ENCODE peak calls at places on chromosome 20, in six cellular contexts. T, Y, D, F, P and H are unnamed samples.

GRCh38 chr20:31500527-31500926 is 13.7 kb upstream of the HM13 start:
- DNase-seq in T (no peak), Y (no peak), D (no peak), F (no peak), P (no peak), H (no peak)

GRCh38 chr20:47454298-47455132 is 47.2 kb upstream of the NCOA3 start:
- DNase-seq in T (no peak), Y (peak), D (peak), F (no peak), P (no peak), H (no peak)

GRCh38 chr20:51800132-51800721 is 2.1 kb downstream of the SALL4 start:
- DNase-seq in T (peak), Y (peak), D (peak), F (peak), P (peak), H (no peak)

GRCh38 chr20:3192226-3193015 is 12.1 kb downstream of the DDRGK1 start:
- DNase-seq in T (no peak), Y (no peak), D (no peak), F (no peak), P (no peak), H (no peak)

GRCh38 chr20:10639762-10640556 is 33.8 kb downstream of the JAG1 start:
- DNase-seq in T (no peak), Y (peak), D (no peak), F (no peak), P (no peak), H (no peak)

GRCh38 chr20:37390891-37391525 is 45.1 kb downstream of the SRC start:
- DNase-seq in T (no peak), Y (no peak), D (peak), F (peak), P (no peak), H (no peak)

GRCh38 chr20:20864346-20865096 is 152.1 kb upstream of the RALGAPA2 start:
- DNase-seq in T (no peak), Y (peak), D (peak), F (no peak), P (no peak), H (no peak)

GRCh38 chr20:45338121-45339030 is 9.8 kb downstream of the SDC4 start:
- DNase-seq in T (no peak), Y (peak), D (no peak), F (no peak), P (no peak), H (no peak)

GRCh38 chr20:3660262-3661059 is 2.7 kb downstream of the GFRA4 start:
- DNase-seq in T (no peak), Y (no peak), D (no peak), F (peak), P (no peak), H (no peak)

GRCh38 chr20:32943490-32944052 is 60.7 kb downstream of the SUN5 start:
- DNase-seq in T (no peak), Y (no peak), D (no peak), F (no peak), P (no peak), H (no peak)

GRCh38 chr20:57654998-57655811 is 35.0 kb upstream of the ZBP1 start:
- DNase-seq in T (no peak), Y (no peak), D (no peak), F (peak), P (no peak), H (peak)

GRCh38 chr20:45985573-45985972 is 13.6 kb upstream of the ZNF335 start:
- DNase-seq in T (no peak), Y (peak), D (peak), F (no peak), P (no peak), H (no peak)

GRCh38 chr20:9051508-9051907 is 17.4 kb upstream of the PLCB4 start:
- DNase-seq in T (peak), Y (peak), D (no peak), F (no peak), P (no peak), H (peak)

GRCh38 chr20:37081717-37082289 is 14.0 kb downstream of the RBL1 start:
- DNase-seq in T (no peak), Y (peak), D (peak), F (no peak), P (no peak), H (no peak)

GRCh38 chr20:31560094-31560899 is 44.8 kb upstream of the ID1 start:
- DNase-seq in T (peak), Y (peak), D (peak), F (peak), P (peak), H (no peak)

GRCh38 chr20:3685341-3685740 is 3.5 kb upstream of the ADAM33 start:
- DNase-seq in T (no peak), Y (no peak), D (no peak), F (no peak), P (no peak), H (no peak)

GRCh38 chr20:45450097-45450818 is 19.3 kb upstream of the WFDC2 start:
- DNase-seq in T (peak), Y (peak), D (peak), F (no peak), P (no peak), H (no peak)

GRCh38 chr20:23301436-23302050 is 49.0 kb upstream of the NXT1 start:
- DNase-seq in T (no peak), Y (no peak), D (no peak), F (no peak), P (no peak), H (no peak)

GRCh38 chr20:2396241-2396814 is 15.6 kb downstream of the TGM6 start:
- DNase-seq in T (no peak), Y (no peak), D (no peak), F (no peak), P (no peak), H (no peak)

GRCh38 chr20:20073851-20074252 is 21.5 kb downstream of the CFAP61 start:
- DNase-seq in T (no peak), Y (no peak), D (no peak), F (no peak), P (no peak), H (no peak)

GRCh38 chr20:52652271-52652670 is 319.9 kb upstream of the TSHZ2 start:
- DNase-seq in T (no peak), Y (no peak), D (no peak), F (no peak), P (no peak), H (no peak)

GRCh38 chr20:48812600-48813445 is 15.0 kb downstream of the PREX1 start:
- DNase-seq in T (no peak), Y (no peak), D (no peak), F (no peak), P (no peak), H (no peak)

GRCh38 chr20:24691901-24692351 is 222.5 kb downstream of the SYNDIG1 start:
- DNase-seq in T (no peak), Y (no peak), D (no peak), F (peak), P (no peak), H (no peak)

GRCh38 chr20:51760905-51761544 is 7.2 kb downstream of the ATP9A start:
- DNase-seq in T (no peak), Y (peak), D (peak), F (no peak), P (no peak), H (no peak)

DNA sequence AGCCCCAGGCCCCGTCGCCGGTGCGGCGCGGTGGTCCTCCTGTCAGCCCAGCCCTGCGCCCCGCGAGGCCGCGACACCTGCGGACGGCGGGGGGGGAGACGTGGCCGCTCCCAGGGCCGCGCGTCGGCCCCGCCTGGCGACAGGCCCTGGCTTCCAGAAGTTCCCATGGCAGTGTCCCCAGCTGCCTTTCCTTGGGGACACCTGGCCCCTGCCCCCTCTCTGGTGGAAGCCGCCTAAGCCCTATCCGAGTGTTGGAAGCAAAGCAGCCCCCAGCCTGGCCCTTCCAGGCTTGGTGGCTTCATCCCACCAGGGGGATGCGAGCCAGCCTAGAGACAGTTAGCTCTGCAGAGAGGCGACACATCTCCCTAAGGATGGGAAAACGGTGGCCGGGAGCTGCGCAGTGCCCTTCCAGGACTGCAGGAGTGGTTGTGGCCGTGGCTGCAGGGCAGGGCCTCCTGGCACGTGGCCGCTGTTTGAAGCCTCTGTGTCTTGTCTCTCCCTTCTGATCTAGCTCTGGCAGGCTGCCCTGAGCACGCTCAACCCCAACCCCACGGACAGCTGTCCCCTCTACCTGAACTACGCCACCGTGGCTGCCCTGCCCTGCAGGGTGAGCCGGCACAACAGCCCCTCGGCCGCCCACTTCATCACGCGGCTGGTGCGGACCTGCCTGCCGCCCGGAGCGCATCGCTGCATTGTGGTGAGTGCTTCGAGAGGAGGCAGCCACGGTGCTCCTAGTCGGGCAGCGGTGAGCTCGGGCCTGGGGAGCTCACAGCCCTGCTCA is 816 bp downstream of the NPEPL1 start:
- DNase-seq in T (no peak), Y (no peak), D (peak), F (peak), P (peak), H (no peak)
- TF ChIP-seq CTCF in T (no peak), Y (peak), D (no peak), F (no peak), P (no peak), H (no peak)

GRCh38 chr20:62623488-62624324 is 18.6 kb upstream of the SLCO4A1 start:
- DNase-seq in T (peak), Y (peak), D (peak), F (peak), P (peak), H (peak)
- H3K4me3 ChIP-seq in T (peak), Y (no peak), D (peak), F (peak), P (no peak), H (peak)

DNA sequence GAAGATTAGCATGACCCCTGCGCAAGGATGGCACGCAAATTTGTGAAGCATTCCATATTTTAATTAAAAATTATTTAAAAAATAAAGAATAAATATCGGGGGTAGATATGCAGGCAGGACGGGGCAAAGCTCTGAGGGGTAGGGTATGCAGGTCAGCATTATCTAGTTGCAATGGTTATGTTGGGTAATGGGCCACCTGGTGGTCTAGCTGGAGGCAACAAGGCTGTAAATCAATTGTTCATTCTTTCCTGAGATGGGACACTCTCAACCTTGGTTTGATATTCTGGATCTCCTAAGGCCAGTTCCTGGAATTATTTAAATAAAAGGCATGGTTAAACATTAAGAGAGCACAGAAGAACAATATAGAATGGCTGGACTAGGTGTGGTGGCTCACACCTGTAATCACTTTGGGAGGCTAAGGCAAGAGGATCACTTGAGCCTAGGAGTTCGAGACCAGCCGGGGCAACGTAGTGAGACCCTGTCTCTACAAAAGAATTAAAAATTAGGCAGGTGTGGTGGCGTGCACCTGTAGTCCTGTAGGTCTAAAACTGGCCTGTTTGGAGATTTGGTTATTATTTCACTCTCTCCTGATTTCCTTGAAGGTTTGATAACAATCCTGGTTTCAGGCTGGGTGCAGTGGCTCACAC is 15.5 kb downstream of the SRSF6 start:
- DNase-seq in T (no peak), Y (no peak), D (no peak), F (no peak), P (no peak), H (no peak)
- TF ChIP-seq CTCF in T (no peak), Y (no peak), D (peak), F (no peak), P (no peak), H (no peak)

DNA sequence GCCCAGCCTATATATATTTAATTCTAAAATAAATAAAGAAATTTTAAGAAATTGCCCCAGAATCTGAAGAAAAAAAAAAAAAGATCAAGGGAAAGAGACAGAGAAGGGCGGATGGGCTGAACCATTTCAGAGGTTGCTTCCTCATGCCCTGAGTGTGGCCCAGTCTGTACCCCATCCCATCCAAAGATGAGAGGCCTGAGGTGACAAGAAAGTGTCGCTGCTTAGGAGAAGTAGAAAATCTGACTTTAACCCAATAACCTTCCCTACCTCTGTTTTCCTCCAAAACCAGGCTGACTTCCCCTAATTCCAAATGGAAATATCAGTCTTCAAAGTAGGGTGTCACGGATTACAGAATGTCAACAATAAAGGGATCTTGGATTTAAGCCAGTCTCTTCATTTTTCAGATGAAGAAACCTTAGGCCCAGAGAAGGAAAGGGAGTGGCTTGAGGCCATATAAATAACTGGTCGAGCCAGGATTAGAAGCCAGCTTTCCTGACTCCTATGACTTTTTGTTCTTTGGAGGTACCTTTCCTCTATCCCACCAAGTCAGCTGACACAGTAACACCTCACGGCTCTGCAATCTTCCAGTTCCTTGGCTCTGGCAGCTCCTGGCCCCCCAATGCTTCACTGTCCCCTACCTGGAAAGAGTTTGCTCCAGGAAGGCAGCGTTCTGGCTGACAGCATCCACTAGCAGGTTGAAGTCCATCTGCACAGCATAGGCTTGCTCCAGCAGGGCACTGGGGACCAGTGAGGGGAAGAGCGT is 10.1 kb downstream of the GSS start:
- DNase-seq in T (no peak), Y (peak), D (no peak), F (no peak), P (no peak), H (no peak)
- H3K4me3 ChIP-seq in T (no peak), Y (no peak), D (no peak), F (no peak), P (no peak), H (no peak)

GRCh38 chr20:1360094-1360493 is 31.2 kb upstream of the SDCBP2 start:
- DNase-seq in T (no peak), Y (no peak), D (no peak), F (no peak), P (no peak), H (no peak)
- TF ChIP-seq CTCF in T (peak), Y (peak), D (no peak), F (peak), P (no peak), H (peak)

GRCh38 chr20:64048402-64049044 is 916 bp downstream of the SOX18 start:
- DNase-seq in T (no peak), Y (no peak), D (no peak), F (no peak), P (no peak), H (no peak)
- H3K4me3 ChIP-seq in T (peak), Y (no peak), D (peak), F (peak), P (peak), H (no peak)

GRCh38 chr20:54980321-54980960 is 505.0 kb downstream of the DOK5 start:
- DNase-seq in T (no peak), Y (peak), D (peak), F (no peak), P (no peak), H (no peak)
- TF ChIP-seq CTCF in T (peak), Y (no peak), D (peak), F (peak), P (no peak), H (peak)

GRCh38 chr20:53865905-53866786 is 204.2 kb downstream of the BCAS1 start:
- DNase-seq in T (no peak), Y (peak), D (peak), F (no peak), P (no peak), H (no peak)
- H3K4me3 ChIP-seq in T (peak), Y (peak), D (peak), F (peak), P (no peak), H (peak)

DNA sequence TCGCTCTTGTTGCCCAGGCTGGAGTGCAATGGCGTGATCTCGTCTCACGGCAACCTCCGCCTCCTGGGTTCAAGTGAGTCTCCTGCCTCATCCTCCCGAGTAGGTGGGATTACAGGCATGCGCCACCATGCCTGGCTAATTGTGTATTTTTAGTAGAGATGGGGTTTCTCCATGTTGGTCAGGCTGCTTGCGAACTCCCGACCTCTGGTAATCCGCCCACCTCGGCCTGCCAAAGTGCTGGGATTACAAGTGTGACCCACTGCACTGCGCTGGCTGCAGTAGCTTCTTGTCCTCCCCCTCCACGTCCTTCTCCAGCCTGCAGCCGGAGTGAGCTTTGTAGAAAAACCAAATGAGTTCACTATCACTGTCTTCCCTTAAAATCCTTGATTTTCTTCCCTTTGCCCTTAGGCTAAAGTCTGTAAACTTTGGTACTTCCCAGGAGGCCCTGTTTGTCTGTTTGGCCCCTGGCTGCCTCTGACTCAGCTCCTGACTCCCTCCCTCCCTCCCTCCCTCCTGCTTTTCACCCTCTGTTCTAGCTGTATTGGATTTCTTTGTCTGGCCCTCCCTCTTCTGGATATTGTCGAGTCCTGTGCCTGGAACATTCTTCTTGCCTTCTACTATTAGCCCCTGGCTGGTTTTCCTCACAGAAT is 12.9 kb downstream of the PARD6B start:
- DNase-seq in T (no peak), Y (peak), D (peak), F (no peak), P (peak), H (peak)
- TF ChIP-seq CTCF in T (no peak), Y (peak), D (peak), F (peak), P (no peak), H (peak)

GRCh38 chr20:62815066-62815991 is 1.5 kb upstream of the COL9A3 start:
- DNase-seq in T (no peak), Y (peak), D (peak), F (no peak), P (no peak), H (peak)
- H3K4me3 ChIP-seq in T (no peak), Y (no peak), D (no peak), F (no peak), P (no peak), H (no peak)